ENCODE peak calls at places on chromosomes 13 and 19, in four cellular contexts. L is MG63, P is fibroblast of the conjunctiva, G is NCI-H1436. F is an unnamed sample.

GRCh38 chr19:13718733-13719132 is 45.6 kb upstream of the MRI1 start:
- DNase-seq in G (peak; percentile 94), L (peak; percentile 91), P (peak; percentile 59), F (peak; percentile 66)

GRCh38 chr13:49539746-49540145 is 44.0 kb downstream of the PHF11 start:
- DNase-seq in G (no peak), L (no peak), P (no peak), F (no peak)

GRCh38 chr13:111511219-111511732 is 190.8 kb downstream of the TEX29 start:
- DNase-seq in P (no peak), G (no peak), L (no peak), F (no peak)

GRCh38 chr13:111645198-111645597 is 324.8 kb downstream of the TEX29 start:
- DNase-seq in G (no peak), P (no peak), L (no peak), F (no peak)

GRCh38 chr19:32878988-32879387 is 9.4 kb upstream of the SLC7A9 start:
- DNase-seq in P (no peak), G (no peak), L (no peak), F (no peak)

GRCh38 chr19:43776285-43776684 is 4.5 kb downstream of the KCNN4 start:
- DNase-seq in L (no peak), P (no peak), G (no peak), F (no peak)

GRCh38 chr13:93824286-93824685 is 597.7 kb downstream of the GPC6 start:
- DNase-seq in G (no peak), P (no peak), L (no peak), F (no peak)

GRCh38 chr19:21158523-21159135 is 16.8 kb downstream of the ZNF431 start:
- DNase-seq in P (peak; percentile 2), G (no peak), L (no peak), F (peak; percentile 7)

GRCh38 chr19:47663435-47663910 is 49.7 kb upstream of the EHD2 start:
- DNase-seq in L (no peak), G (no peak), P (peak; percentile 82), F (peak; percentile 91)

GRCh38 chr19:38666662-38667448 is 19.4 kb downstream of the ACTN4 start:
- DNase-seq in P (peak; percentile 61), G (no peak), L (peak; percentile 91), F (peak; percentile 89)

GRCh38 chr19:55553217-55554182 is 8.2 kb upstream of the SBK3 start:
- DNase-seq in P (no peak), L (no peak), G (no peak), F (no peak)

GRCh38 chr13:64078480-64078936 is 2662.9 kb upstream of the PCDH20 start:
- DNase-seq in L (peak; percentile 55), P (no peak), G (no peak), F (no peak)

GRCh38 chr19:51573331-51573730 is 2.2 kb downstream of the ZNF175 start:
- DNase-seq in G (no peak), P (no peak), L (no peak), F (no peak)

GRCh38 chr19:51493776-51494175 is 7.8 kb downstream of the SIGLEC12 start:
- DNase-seq in L (no peak), P (no peak), G (no peak), F (no peak)

GRCh38 chr13:43232144-43232840 is 208.9 kb downstream of the DNAJC15 start:
- DNase-seq in L (no peak), P (peak; percentile 40), G (no peak), F (peak; percentile 7)

GRCh38 chr19:18253716-18254115 is 20.5 kb downstream of the IQCN start:
- DNase-seq in P (no peak), L (no peak), G (no peak), F (peak; percentile 74)

GRCh38 chr13:102097708-102098107 is 304.1 kb downstream of the FGF14 start:
- DNase-seq in L (no peak), G (no peak), P (no peak), F (no peak)

GRCh38 chr19:14089412-14089661 is 1.2 kb downstream of the SAMD1 start:
- DNase-seq in L (no peak), G (no peak), P (no peak), F (no peak)

GRCh38 chr13:98706446-98707110 is 45.9 kb downstream of the SLC15A1 start:
- DNase-seq in G (no peak), P (no peak), L (no peak), F (peak; percentile 58)

GRCh38 chr13:30900952-30901749 is 4.9 kb upstream of the MEDAG start:
- DNase-seq in L (no peak), G (no peak), P (no peak), F (no peak)

F was measured in renal cortical epithelial cell.